ENCODE peak calls at places on chromosome 6, in six cellular contexts. One of them, this sample, is unnamed.
A peak's percentile ranks its signal among the peaks of the same experiment; 100 is the strongest.

GRCh38 chr6:113172531-113172966 is 684.6 kb upstream of the MARCKS start:
- DNase-seq in HFF-Myc: no peak
- DNase-seq in NCI-H748 treated with DMSO at 0.1 percent for 48 hours: peak; percentile 57
- DNase-seq in smooth muscle cell of the brain vasculature: no peak
- DNase-seq in activated naive CD4-positive, alpha-beta T cell treated with anti-CD3 and anti-CD28 coated beads, Interleukin-2, amount 10 ng/mL, durations not matched to agents 7 days and 5 days: no peak
- DNase-seq in neural crest cell: no peak
- DNase-seq in this sample: no peak

GRCh38 chr6:40715501-40716403 is 128.6 kb upstream of the LRFN2 start:
- DNase-seq in neural crest cell: no peak
- DNase-seq in smooth muscle cell of the brain vasculature: no peak
- DNase-seq in NCI-H748 treated with DMSO at 0.1 percent for 48 hours: peak; percentile 55
- DNase-seq in activated naive CD4-positive, alpha-beta T cell treated with anti-CD3 and anti-CD28 coated beads, Interleukin-2, amount 10 ng/mL, durations not matched to agents 7 days and 5 days: no peak
- DNase-seq in HFF-Myc: no peak
- DNase-seq in this sample: no peak

GRCh38 chr6:148577687-148578488 is 168.9 kb upstream of the UST start:
- DNase-seq in neural crest cell: peak; percentile 65
- DNase-seq in NCI-H748 treated with DMSO at 0.1 percent for 48 hours: peak; percentile 37
- DNase-seq in smooth muscle cell of the brain vasculature: peak; percentile 57
- DNase-seq in activated naive CD4-positive, alpha-beta T cell treated with anti-CD3 and anti-CD28 coated beads, Interleukin-2, amount 10 ng/mL, durations not matched to agents 7 days and 5 days: peak; percentile 53
- DNase-seq in HFF-Myc: peak; percentile 55
- DNase-seq in this sample: peak; percentile 78

GRCh38 chr6:36384095-36384494 is 3.4 kb downstream of the ETV7 start:
- DNase-seq in HFF-Myc: no peak
- DNase-seq in neural crest cell: no peak
- DNase-seq in activated naive CD4-positive, alpha-beta T cell treated with anti-CD3 and anti-CD28 coated beads, Interleukin-2, amount 10 ng/mL, durations not matched to agents 7 days and 5 days: no peak
- DNase-seq in smooth muscle cell of the brain vasculature: no peak
- DNase-seq in NCI-H748 treated with DMSO at 0.1 percent for 48 hours: no peak
- DNase-seq in this sample: no peak

GRCh38 chr6:111280445-111280844 is 193.1 kb downstream of the SLC16A10 start:
- DNase-seq in neural crest cell: no peak
- DNase-seq in NCI-H748 treated with DMSO at 0.1 percent for 48 hours: no peak
- DNase-seq in activated naive CD4-positive, alpha-beta T cell treated with anti-CD3 and anti-CD28 coated beads, Interleukin-2, amount 10 ng/mL, durations not matched to agents 7 days and 5 days: no peak
- DNase-seq in HFF-Myc: no peak
- DNase-seq in smooth muscle cell of the brain vasculature: no peak
- DNase-seq in this sample: no peak

GRCh38 chr6:49462599-49462926 is 490 bp downstream of the MMUT start:
- DNase-seq in activated naive CD4-positive, alpha-beta T cell treated with anti-CD3 and anti-CD28 coated beads, Interleukin-2, amount 10 ng/mL, durations not matched to agents 7 days and 5 days: no peak
- DNase-seq in smooth muscle cell of the brain vasculature: no peak
- DNase-seq in HFF-Myc: no peak
- DNase-seq in NCI-H748 treated with DMSO at 0.1 percent for 48 hours: no peak
- DNase-seq in neural crest cell: no peak
- DNase-seq in this sample: peak; percentile 3

GRCh38 chr6:137799950-137800568 is 67.0 kb upstream of the TNFAIP3 start:
- DNase-seq in activated naive CD4-positive, alpha-beta T cell treated with anti-CD3 and anti-CD28 coated beads, Interleukin-2, amount 10 ng/mL, durations not matched to agents 7 days and 5 days: peak; percentile 64
- DNase-seq in NCI-H748 treated with DMSO at 0.1 percent for 48 hours: peak; percentile 38
- DNase-seq in neural crest cell: no peak
- DNase-seq in smooth muscle cell of the brain vasculature: no peak
- DNase-seq in HFF-Myc: peak; percentile 25
- DNase-seq in this sample: peak; percentile 64

GRCh38 chr6:42841844-42842584 is 37.4 kb upstream of the RPL7L1 start:
- DNase-seq in neural crest cell: no peak
- DNase-seq in NCI-H748 treated with DMSO at 0.1 percent for 48 hours: no peak
- DNase-seq in smooth muscle cell of the brain vasculature: no peak
- DNase-seq in HFF-Myc: no peak
- DNase-seq in activated naive CD4-positive, alpha-beta T cell treated with anti-CD3 and anti-CD28 coated beads, Interleukin-2, amount 10 ng/mL, durations not matched to agents 7 days and 5 days: no peak
- DNase-seq in this sample: no peak

GRCh38 chr6:39907871-39908575 is 26.2 kb downstream of the MOCS1 start:
- DNase-seq in neural crest cell: no peak
- DNase-seq in activated naive CD4-positive, alpha-beta T cell treated with anti-CD3 and anti-CD28 coated beads, Interleukin-2, amount 10 ng/mL, durations not matched to agents 7 days and 5 days: no peak
- DNase-seq in NCI-H748 treated with DMSO at 0.1 percent for 48 hours: no peak
- DNase-seq in HFF-Myc: no peak
- DNase-seq in smooth muscle cell of the brain vasculature: no peak
- DNase-seq in this sample: no peak

This sample was measured in EL.